ENCODE peak calls at places on chromosomes 7 and 10, in eight cellular contexts. Q is NCI-H510A treated with DMSO at 0.1 percent for 48 hours; L is psoas muscle; E is cardiac fibroblast; C is CD8-positive, alpha-beta T cell; J is heart left ventricle; X is fibroblast of mammary gland; A is GM04504. Y is an unnamed sample.

GRCh38 chr7:68807681-68808080 is 790.6 kb upstream of the AUTS2 start:
- DNase-seq in Q (no peak), L (no peak), E (no peak), C (no peak), J (no peak), X (no peak), A (no peak), Y (no peak)

GRCh38 chr7:17307969-17308648 is 9.7 kb downstream of the AHR start:
- DNase-seq in Q (no peak), L (no peak), E (no peak), C (no peak), J (no peak), X (no peak), A (no peak), Y (no peak)

GRCh38 chr10:3000063-3000462 is 67.3 kb upstream of the PFKP start:
- DNase-seq in Q (no peak), L (no peak), E (no peak), C (no peak), J (no peak), X (no peak), A (no peak), Y (no peak)

GRCh38 chr10:27564381-27564780 is 60.3 kb downstream of the RAB18 start:
- DNase-seq in Q (no peak), L (no peak), E (no peak), C (no peak), J (no peak), X (no peak), A (no peak), Y (no peak)

GRCh38 chr10:84205049-84205852 is 10.9 kb downstream of the CDHR1 start:
- DNase-seq in Q (peak; percentile 36), L (no peak), E (peak; percentile 54), C (peak; percentile 66), J (no peak), X (peak; percentile 49), A (peak; percentile 10), Y (no peak)

GRCh38 chr10:132984801-132985545 is 42.6 kb upstream of the CFAP46 start:
- DNase-seq in Q (no peak), L (no peak), E (no peak), C (no peak), J (no peak), X (no peak), A (peak; percentile 39), Y (no peak)

GRCh38 chr10:44382131-44382858 is 2.6 kb downstream of the CXCL12 start:
- DNase-seq in Q (no peak), L (peak; percentile 28), E (peak; percentile 12), C (no peak), J (peak; percentile 32), X (no peak), A (no peak), Y (no peak)

GRCh38 chr7:112383671-112384417 is 66.4 kb upstream of the IFRD1 start:
- DNase-seq in Q (no peak), L (no peak), E (peak; percentile 49), C (no peak), J (no peak), X (peak; percentile 28), A (no peak), Y (no peak)

GRCh38 chr10:72948762-72949161 is 5.8 kb downstream of the PLA2G12B start:
- DNase-seq in Q (no peak), L (no peak), E (no peak), C (no peak), J (no peak), X (no peak), A (no peak), Y (no peak)

GRCh38 chr7:4406288-4407058 is 275.6 kb upstream of the FOXK1 start:
- DNase-seq in Q (no peak), L (no peak), E (no peak), C (no peak), J (no peak), X (no peak), A (no peak), Y (no peak)

GRCh38 chr10:110327262-110327914 is 22.7 kb upstream of the SMNDC1 start:
- DNase-seq in Q (no peak), L (no peak), E (peak; percentile 50), C (no peak), J (no peak), X (no peak), A (no peak), Y (no peak)

GRCh38 chr7:125032943-125033342 is 103.3 kb upstream of the POT1 start:
- DNase-seq in Q (no peak), L (no peak), E (no peak), C (no peak), J (no peak), X (no peak), A (no peak), Y (no peak)

GRCh38 chr10:29326886-29327789 is 38.3 kb downstream of the LYZL1 start:
- DNase-seq in Q (no peak), L (no peak), E (no peak), C (no peak), J (no peak), X (no peak), A (no peak), Y (no peak)

GRCh38 chr10:95517536-95518454 is 43.4 kb downstream of the SORBS1 start:
- DNase-seq in Q (peak; percentile 35), L (no peak), E (peak; percentile 66), C (no peak), J (no peak), X (peak; percentile 37), A (no peak), Y (no peak)

GRCh38 chr7:147235983-147236382 is 1119.4 kb downstream of the CNTNAP2 start:
- DNase-seq in Q (no peak), L (no peak), E (no peak), C (no peak), J (no peak), X (no peak), A (no peak), Y (no peak)

GRCh38 chr7:105355701-105356100 is 33.0 kb downstream of the SRPK2 start:
- DNase-seq in Q (no peak), L (no peak), E (no peak), C (no peak), J (no peak), X (no peak), A (no peak), Y (no peak)

GRCh38 chr7:43694399-43694748 is 34.9 kb downstream of the COA1 start:
- DNase-seq in Q (no peak), L (no peak), E (peak; percentile 87), C (no peak), J (no peak), X (peak; percentile 95), A (peak; percentile 52), Y (no peak)

GRCh38 chr10:100864981-100865380 is 47.8 kb upstream of the SLF2 start:
- DNase-seq in Q (no peak), L (no peak), E (no peak), C (no peak), J (no peak), X (no peak), A (no peak), Y (no peak)

GRCh38 chr7:151719031-151719894 is 157.7 kb downstream of the PRKAG2 start:
- DNase-seq in Q (no peak), L (no peak), E (no peak), C (no peak), J (no peak), X (no peak), A (no peak), Y (no peak)

GRCh38 chr7:121741896-121742295 is 131.1 kb upstream of the PTPRZ1 start:
- DNase-seq in Q (no peak), L (no peak), E (no peak), C (no peak), J (no peak), X (no peak), A (no peak), Y (no peak)

GRCh38 chr7:110522061-110522750 is 568.7 kb upstream of the LRRN3 start:
- DNase-seq in Q (peak; percentile 10), L (no peak), E (no peak), C (no peak), J (no peak), X (no peak), A (no peak), Y (no peak)

GRCh38 chr7:18457832-18458231 is 37.7 kb upstream of the HDAC9 start:
- DNase-seq in Q (no peak), L (no peak), E (no peak), C (no peak), J (no peak), X (no peak), A (no peak), Y (no peak)

GRCh38 chr10:21532694-21533576 is 1.1 kb upstream of the MLLT10 start:
- DNase-seq in Q (peak; percentile 39), L (no peak), E (no peak), C (no peak), J (no peak), X (no peak), A (no peak), Y (no peak)

GRCh38 chr7:25789701-25790240 is 362.2 kb upstream of the NFE2L3 start:
- DNase-seq in Q (no peak), L (no peak), E (no peak), C (no peak), J (no peak), X (no peak), A (no peak), Y (no peak)

GRCh38 chr7:20220824-20221547 is 3.8 kb upstream of the MACC1 start:
- DNase-seq in Q (no peak), L (no peak), E (peak; percentile 90), C (no peak), J (no peak), X (peak; percentile 96), A (peak; percentile 94), Y (no peak)

GRCh38 chr7:91945476-91945875 is 4.8 kb downstream of the AKAP9 start:
- DNase-seq in Q (no peak), L (no peak), E (peak; percentile 91), C (no peak), J (no peak), X (peak; percentile 84), A (peak; percentile 39), Y (no peak)

GRCh38 chr7:40839881-40840280 is 705.1 kb downstream of the SUGCT start:
- DNase-seq in Q (no peak), L (no peak), E (peak; percentile 66), C (no peak), J (no peak), X (no peak), A (no peak), Y (no peak)

GRCh38 chr7:42389697-42390096 is 152.7 kb upstream of the GLI3 start:
- DNase-seq in Q (no peak), L (no peak), E (no peak), C (no peak), J (no peak), X (no peak), A (no peak), Y (no peak)

GRCh38 chr7:76003351-76003750 is 9.0 kb upstream of the TMEM120A start:
- DNase-seq in Q (no peak), L (no peak), E (no peak), C (no peak), J (no peak), X (no peak), A (no peak), Y (no peak)

GRCh38 chr10:87925570-87925969 is 62.1 kb downstream of the PTEN start:
- DNase-seq in Q (peak; percentile 96), L (no peak), E (peak; percentile 44), C (no peak), J (no peak), X (peak; percentile 45), A (no peak), Y (no peak)

GRCh38 chr7:132942721-132943120 is 139.2 kb downstream of the CHCHD3 start:
- DNase-seq in Q (no peak), L (no peak), E (no peak), C (no peak), J (no peak), X (no peak), A (no peak), Y (no peak)

GRCh38 chr10:43576580-43576979 is 2.2 kb upstream of the ZNF239 start:
- DNase-seq in Q (no peak), L (no peak), E (no peak), C (no peak), J (no peak), X (no peak), A (no peak), Y (no peak)

GRCh38 chr10:67256984-67257383 is 331.1 kb downstream of the LRRTM3 start:
- DNase-seq in Q (no peak), L (no peak), E (peak; percentile 18), C (no peak), J (no peak), X (no peak), A (no peak), Y (no peak)

GRCh38 chr7:136078630-136079029 is 101.5 kb upstream of the MTPN start:
- DNase-seq in Q (no peak), L (no peak), E (no peak), C (no peak), J (no peak), X (no peak), A (no peak), Y (no peak)